ENCODE peak calls at places on chromosomes 13 and 19, in six cellular contexts. H, K, G, R, F and Q are unnamed samples.

GRCh38 chr13:107210216-107211010 is 642.5 kb upstream of the ARGLU1 start:
- DNase-seq in H (no peak), R (no peak), G (no peak), F (no peak), K (no peak), Q (no peak)

GRCh38 chr13:98791611-98792010 is 39.1 kb upstream of the SLC15A1 start:
- DNase-seq in H (no peak), R (no peak), K (no peak), G (no peak), F (no peak), Q (no peak)

GRCh38 chr19:18496167-18496979 is 25.5 kb downstream of the ELL start:
- DNase-seq in R (no peak), G (no peak), K (peak), H (peak), F (peak), Q (no peak)

GRCh38 chr13:43664700-43665191 is 122.0 kb downstream of the ENOX1 start:
- DNase-seq in R (no peak), G (no peak), F (no peak), H (no peak), K (no peak), Q (no peak)

GRCh38 chr13:106513025-106513424 is 22.4 kb downstream of the EFNB2 start:
- DNase-seq in F (no peak), G (no peak), H (no peak), R (no peak), K (no peak), Q (no peak)

GRCh38 chr13:44433863-44434262 is 60.2 kb downstream of the SERP2 start:
- DNase-seq in R (no peak), F (no peak), G (no peak), K (no peak), H (no peak), Q (no peak)

GRCh38 chr19:29999490-29999889 is 57.5 kb downstream of the URI1 start:
- DNase-seq in G (no peak), F (no peak), R (no peak), H (no peak), K (no peak), Q (no peak)

GRCh38 chr13:41075034-41075433 is 13.7 kb downstream of the WBP4 start:
- DNase-seq in F (peak), H (no peak), K (no peak), R (no peak), G (no peak), Q (no peak)

GRCh38 chr19:48614436-48615144 is at the start of gene FAM83E:
- DNase-seq in K (no peak), F (peak), R (peak), G (no peak), H (no peak), Q (no peak)

GRCh38 chr13:77891041-77891440 is 27.6 kb downstream of the EDNRB start:
- DNase-seq in G (no peak), R (no peak), K (no peak), F (no peak), H (no peak), Q (no peak)

GRCh38 chr19:10419646-10420443 is 493 bp upstream of the PDE4A start:
- DNase-seq in R (peak), K (no peak), G (no peak), F (peak), H (peak), Q (no peak)

GRCh38 chr13:24254151-24254810 is 55.1 kb upstream of the C1QTNF9 start:
- DNase-seq in G (no peak), H (no peak), F (no peak), K (no peak), R (no peak), Q (no peak)

GRCh38 chr13:43374621-43375020 is 351.2 kb downstream of the DNAJC15 start:
- DNase-seq in F (no peak), G (no peak), R (no peak), H (no peak), K (no peak), Q (no peak)

GRCh38 chr19:18423258-18424020 is 4.2 kb downstream of the SSBP4 start:
- DNase-seq in H (no peak), G (no peak), F (no peak), K (no peak), R (no peak), Q (no peak)

GRCh38 chr19:44846455-44847143 is 502 bp downstream of the NECTIN2 start:
- DNase-seq in K (no peak), G (no peak), R (peak), H (no peak), F (peak), Q (no peak)

GRCh38 chr13:111789420-111789819 is 277.5 kb upstream of the SOX1 start:
- DNase-seq in F (no peak), K (no peak), H (no peak), R (peak), G (no peak), Q (no peak)

GRCh38 chr13:46672338-46673090 is 119.5 kb downstream of the LRCH1 start:
- DNase-seq in R (no peak), F (no peak), G (no peak), H (no peak), K (no peak), Q (no peak)

GRCh38 chr13:73059460-73060250 is 850 bp downstream of the KLF5 start:
- DNase-seq in H (peak), F (peak), R (no peak), K (peak), G (no peak), Q (peak)

GRCh38 chr19:5292453-5292842 is 48.2 kb downstream of the PTPRS start:
- DNase-seq in H (no peak), R (no peak), F (peak), K (no peak), G (no peak), Q (no peak)

GRCh38 chr19:35945121-35945792 is 9.1 kb downstream of the LRFN3 start:
- DNase-seq in R (no peak), G (no peak), H (no peak), K (no peak), F (no peak), Q (no peak)

GRCh38 chr13:77928909-77929308 is 10.3 kb upstream of the EDNRB start:
- DNase-seq in G (peak), H (no peak), K (no peak), R (no peak), F (no peak), Q (no peak)

GRCh38 chr19:49101160-49101559 is 13.0 kb upstream of the LIN7B start:
- DNase-seq in K (no peak), R (no peak), F (no peak), H (no peak), G (no peak), Q (no peak)

GRCh38 chr19:11451942-11452813 is 16.7 kb downstream of the PRKCSH start:
- DNase-seq in H (no peak), R (no peak), G (no peak), K (no peak), F (peak), Q (no peak)

GRCh38 chr13:20182231-20182846 is 10.4 kb downstream of the GJB2 start:
- DNase-seq in K (peak), H (peak), F (peak), G (peak), R (no peak), Q (peak)

GRCh38 chr19:3479177-3479818 is 1.0 kb downstream of the SMIM24 start:
- DNase-seq in H (no peak), G (no peak), K (no peak), R (peak), F (peak), Q (no peak)

GRCh38 chr13:63190742-63191141 is 1775.1 kb upstream of the PCDH20 start:
- DNase-seq in F (no peak), R (no peak), K (no peak), H (no peak), G (no peak), Q (no peak)

DNA sequence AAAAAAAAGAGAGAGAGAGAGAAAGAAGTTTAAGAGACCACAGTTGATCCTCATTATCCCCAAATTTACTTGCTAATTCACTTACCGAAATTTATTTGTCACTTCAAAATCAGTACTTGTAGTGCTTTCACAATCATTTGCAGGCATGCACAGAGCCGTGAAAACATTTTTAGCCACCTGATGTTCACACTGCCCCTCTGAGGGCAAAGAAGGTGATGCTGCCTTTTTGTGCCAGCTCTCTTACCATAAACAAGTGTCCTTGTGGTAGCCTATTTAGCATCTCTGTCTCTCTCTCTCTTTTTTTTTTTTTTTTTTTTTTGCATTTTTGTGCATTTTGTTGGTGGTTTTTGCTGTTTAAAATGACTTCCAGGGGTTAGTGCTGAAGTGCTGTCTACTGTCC is 24.0 kb upstream of the CASP14 start:
- DNase-seq in F (peak), H (no peak), G (no peak), K (peak), R (no peak), Q (no peak)
- TF ChIP-seq TAF1 in F (no peak), H (no peak), G (no peak), K (no peak), R (no peak), Q (no peak)

GRCh38 chr19:27867981-27868380 is 1345.0 kb downstream of the UQCRFS1 start:
- DNase-seq in R (no peak), K (no peak), H (no peak), G (no peak), F (no peak), Q (no peak)
- TF ChIP-seq POLR2A in R (no peak), K (no peak), H (no peak), G (no peak), F (no peak), Q (no peak)

GRCh38 chr19:7527516-7528191 is 5.2 kb downstream of the MCOLN1 start:
- DNase-seq in G (no peak), R (no peak), F (no peak), K (no peak), H (no peak), Q (no peak)

GRCh38 chr19:7524523-7524922 is 2.1 kb downstream of the MCOLN1 start:
- DNase-seq in H (no peak), R (no peak), K (no peak), G (no peak), F (no peak), Q (no peak)

GRCh38 chr19:7528192-7528519 is 5.7 kb downstream of the MCOLN1 start:
- DNase-seq in F (no peak), K (no peak), G (no peak), H (no peak), R (no peak), Q (peak)

GRCh38 chr19:7524992-7525739 is 2.7 kb downstream of the MCOLN1 start:
- DNase-seq in F (no peak), R (no peak), H (no peak), G (no peak), K (no peak), Q (no peak)

DNA sequence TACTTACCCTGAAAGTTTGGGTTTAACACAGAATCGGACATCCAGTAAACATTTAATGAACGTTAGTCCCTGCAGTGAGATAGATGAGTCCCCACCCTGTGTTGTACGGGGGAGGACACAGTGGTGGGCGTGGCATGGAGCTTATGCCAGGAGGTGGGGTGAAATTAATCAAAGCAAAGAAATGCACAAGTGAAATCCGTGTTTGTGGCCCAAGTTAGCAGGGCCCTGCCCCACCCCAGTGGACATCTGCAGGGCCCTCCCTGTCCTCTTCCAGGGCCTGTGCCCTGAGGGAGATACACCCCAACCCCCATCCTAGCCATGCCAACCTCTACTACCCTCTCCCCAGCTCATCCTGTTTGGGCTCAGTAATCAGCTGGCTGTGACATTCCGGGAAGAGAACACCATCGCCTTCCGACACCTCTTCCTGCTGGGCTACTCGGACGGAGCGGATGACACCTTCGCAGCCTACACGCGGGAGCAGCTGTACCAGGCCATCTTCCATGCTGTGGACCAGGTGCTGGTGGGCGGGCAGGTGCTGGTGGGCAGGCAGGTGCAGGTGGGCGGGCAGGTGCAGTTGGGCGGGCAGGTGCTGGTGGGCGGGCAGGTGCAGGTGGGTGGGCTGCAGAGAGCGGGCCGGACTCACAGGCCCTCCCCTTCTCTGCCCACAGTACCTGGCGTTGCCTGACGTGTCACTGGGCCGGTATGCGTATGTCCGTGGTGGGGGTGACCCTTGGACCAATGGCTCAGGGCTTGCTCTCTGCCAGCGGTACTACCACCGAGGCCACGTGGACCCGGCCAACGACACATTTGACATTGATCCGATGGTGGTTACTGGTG is 3.9 kb downstream of the MCOLN1 start:
- DNase-seq in K (no peak), H (no peak), G (no peak), F (no peak), R (no peak), Q (no peak)
- TF ChIP-seq POLR2AphosphoS5 in K (no peak), H (no peak), G (no peak), F (no peak), R (no peak), Q (no peak)

DNA sequence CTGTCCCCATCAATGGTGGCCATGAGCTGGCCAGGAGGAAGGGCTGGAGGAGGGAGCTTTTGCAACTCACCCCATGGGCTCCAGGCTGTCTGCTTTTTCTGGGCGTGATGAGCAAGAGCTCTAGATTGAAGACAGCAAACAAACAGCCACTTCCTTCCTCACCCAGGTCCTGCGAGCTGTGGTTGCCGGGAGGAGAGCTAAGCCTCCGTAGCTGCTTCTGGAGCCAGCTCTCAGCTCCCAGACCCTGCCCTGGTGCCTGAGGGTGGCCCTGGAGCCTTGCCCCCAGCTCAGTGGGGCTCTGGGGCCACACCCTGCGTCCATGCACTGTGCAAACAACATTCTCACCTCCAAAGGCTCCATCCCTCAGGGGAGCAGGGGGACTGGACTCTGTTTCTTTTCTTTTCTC is 6.2 kb downstream of the MYO1F start:
- DNase-seq in H (no peak), G (no peak), F (no peak), R (no peak), K (peak), Q (no peak)
- TF ChIP-seq TAF1 in H (no peak), G (no peak), F (no peak), R (no peak), K (no peak), Q (no peak)

GRCh38 chr13:30325668-30326067 is 18.3 kb upstream of the KATNAL1 start:
- DNase-seq in G (no peak), H (no peak), K (no peak), F (no peak), R (no peak), Q (no peak)

GRCh38 chr13:30331331-30331771 is 24.0 kb upstream of the KATNAL1 start:
- DNase-seq in R (no peak), H (no peak), F (no peak), K (no peak), G (no peak), Q (no peak)

GRCh38 chr13:30333601-30334000 is 26.2 kb upstream of the KATNAL1 start:
- DNase-seq in H (no peak), F (no peak), R (no peak), G (no peak), K (no peak), Q (no peak)

GRCh38 chr13:30332516-30333165 is 25.3 kb upstream of the KATNAL1 start:
- DNase-seq in H (no peak), K (no peak), R (no peak), G (no peak), F (no peak), Q (no peak)

GRCh38 chr13:30329009-30329585 is 21.7 kb upstream of the KATNAL1 start:
- DNase-seq in R (no peak), K (no peak), F (no peak), H (no peak), G (no peak), Q (no peak)
- TF ChIP-seq POLR2A in R (no peak), K (no peak), F (no peak), H (no peak), G (no peak), Q (no peak)

GRCh38 chr19:925912-926594 is at the start of gene ARID3A:
- DNase-seq in F (no peak), H (no peak), K (no peak), G (no peak), R (no peak), Q (peak)
- TF ChIP-seq POLR2AphosphoS5 in F (no peak), H (no peak), K (no peak), G (peak), R (no peak), Q (no peak)